ENCODE peak calls at places on chromosome 11, in seven cellular contexts. S is ovary, R is HAP-1, C is fibroblast of mammary gland, K is right lobe of liver, M is lower lobe of right lung, U is AG04449. N is an unnamed sample.

GRCh38 chr11:73230276-73230875 is 12.3 kb downstream of the P2RY2 start:
- DNase-seq in S (peak; percentile 13), R (no peak), C (no peak), K (no peak), M (no peak), U (no peak), N (no peak)

GRCh38 chr11:126303623-126304456 is at the start of gene DCPS:
- DNase-seq in S (peak; percentile 95), R (peak; percentile 87), C (peak; percentile 85), K (peak; percentile 95), M (peak; percentile 92), U (no peak), N (peak; percentile 83)

GRCh38 chr11:114137838-114138237 is 78.3 kb downstream of the ZBTB16 start:
- DNase-seq in S (no peak), R (no peak), C (no peak), K (no peak), M (no peak), U (no peak), N (no peak)

GRCh38 chr11:105469931-105470330 is 139.9 kb upstream of the GRIA4 start:
- DNase-seq in S (no peak), R (no peak), C (no peak), K (no peak), M (no peak), U (no peak), N (no peak)

GRCh38 chr11:71451596-71452353 is 1.2 kb upstream of the NADSYN1 start:
- DNase-seq in S (no peak), R (peak; percentile 30), C (no peak), K (peak; percentile 54), M (no peak), U (no peak), N (no peak)

GRCh38 chr11:112885744-112886706 is 75.2 kb upstream of the NCAM1 start:
- DNase-seq in S (no peak), R (no peak), C (no peak), K (no peak), M (no peak), U (no peak), N (no peak)

GRCh38 chr11:117457835-117458234 is 130.2 kb downstream of the CEP164 start:
- DNase-seq in S (no peak), R (no peak), C (no peak), K (no peak), M (no peak), U (no peak), N (no peak)

GRCh38 chr11:30196400-30197206 is 34.2 kb upstream of the FSHB start:
- DNase-seq in S (peak; percentile 69), R (peak; percentile 20), C (peak; percentile 42), K (peak; percentile 60), M (peak; percentile 52), U (no peak), N (peak; percentile 59)

GRCh38 chr11:121958323-121958977 is 157.6 kb downstream of the BLID start:
- DNase-seq in S (no peak), R (no peak), C (no peak), K (no peak), M (no peak), U (no peak), N (no peak)

GRCh38 chr11:93225642-93226041 is 27.9 kb upstream of the SLC36A4 start:
- DNase-seq in S (no peak), R (no peak), C (peak; percentile 38), K (no peak), M (no peak), U (no peak), N (no peak)

GRCh38 chr11:93858376-93858775 is 8.0 kb upstream of the VSTM5 start:
- DNase-seq in S (no peak), R (no peak), C (no peak), K (no peak), M (no peak), U (no peak), N (no peak)

GRCh38 chr11:114162719-114163123 is 103.2 kb downstream of the ZBTB16 start:
- DNase-seq in S (peak; percentile 91), R (peak; percentile 15), C (peak; percentile 100), K (peak; percentile 84), M (peak; percentile 76), U (peak; percentile 72), N (peak; percentile 66)

GRCh38 chr11:73729594-73730206 is 31.2 kb downstream of the RAB6A start:
- DNase-seq in S (no peak), R (peak; percentile 17), C (no peak), K (no peak), M (no peak), U (no peak), N (peak; percentile 17)

GRCh38 chr11:72970557-72971118 is 156.4 kb downstream of the ATG16L2 start:
- DNase-seq in S (no peak), R (no peak), C (peak; percentile 19), K (no peak), M (no peak), U (no peak), N (peak; percentile 8)

GRCh38 chr11:122746050-122746478 is 90.5 kb downstream of the UBASH3B start:
- DNase-seq in S (no peak), R (no peak), C (no peak), K (no peak), M (no peak), U (no peak), N (no peak)

GRCh38 chr11:6825333-6825744 is 20.1 kb upstream of the OR10A5 start:
- DNase-seq in S (no peak), R (no peak), C (peak; percentile 44), K (no peak), M (no peak), U (no peak), N (no peak)

GRCh38 chr11:111612211-111612610 is 10.0 kb downstream of the SIK2 start:
- DNase-seq in S (no peak), R (no peak), C (no peak), K (no peak), M (no peak), U (no peak), N (no peak)

DNA sequence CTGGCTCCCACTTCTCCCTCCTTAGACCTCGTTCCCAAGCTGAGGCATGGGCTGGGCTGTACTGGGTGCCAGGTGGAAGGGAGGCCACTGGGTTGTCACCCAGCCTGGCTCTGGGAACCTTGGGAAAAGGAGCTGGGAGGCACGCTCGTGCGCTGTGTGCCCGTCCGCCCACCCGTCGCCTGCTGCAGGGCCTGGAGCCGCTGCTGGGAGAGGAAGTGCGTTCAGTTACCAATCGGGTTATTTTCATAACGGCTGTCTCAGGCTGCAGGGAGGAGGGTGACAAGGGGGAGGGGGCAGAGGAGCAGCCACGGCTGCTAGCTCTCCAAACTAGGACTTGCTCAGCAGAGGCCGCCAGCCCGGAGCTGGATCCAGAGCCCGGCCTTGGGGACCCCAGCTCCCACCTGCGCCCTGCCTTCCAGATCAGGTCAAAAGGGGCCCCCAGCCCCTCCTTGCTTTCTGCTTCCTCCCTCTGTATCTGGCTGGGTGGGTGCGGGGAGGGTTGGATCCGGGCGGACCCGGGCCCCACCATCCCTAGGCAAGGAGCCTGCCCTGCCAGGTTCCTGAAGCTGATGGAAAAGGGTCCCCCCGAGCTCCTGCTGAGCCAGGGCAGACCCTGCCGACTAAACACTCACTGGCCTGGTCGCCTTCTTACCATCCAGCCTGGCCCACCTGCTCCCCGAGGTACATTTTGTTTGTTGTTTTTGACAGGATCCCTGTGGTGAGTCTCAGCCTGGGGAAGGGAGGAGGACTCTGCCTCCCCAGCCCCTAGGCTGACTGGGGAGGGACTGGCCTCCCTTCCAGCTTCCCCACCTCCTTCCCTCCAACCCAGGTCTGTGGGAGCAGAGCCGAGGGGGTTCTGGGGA is 14.3 kb downstream of the DGKZ start:
- DNase-seq in S (no peak), R (no peak), C (peak; percentile 47), K (no peak), M (peak; percentile 83), U (no peak), N (peak; percentile 84)
- H3K4me3 ChIP-seq in S (no peak overlapping the region), R (no peak overlapping the region), C (no peak overlapping the region), K (peak overlapping the region; percentile 13), M (peak overlapping the region; percentile 50), U (peak overlapping the region; percentile 37), N (peak overlapping the region; percentile 44)

GRCh38 chr11:65651339-65651588 is 11.5 kb downstream of the RELA start:
- DNase-seq in S (peak; percentile 38), R (no peak), C (no peak), K (no peak), M (no peak), U (no peak), N (no peak)

GRCh38 chr11:65652511-65653228 is 10.0 kb downstream of the RELA start:
- DNase-seq in S (peak; percentile 98), R (peak; percentile 75), C (peak; percentile 89), K (peak; percentile 97), M (peak; percentile 96), U (no peak), N (peak; percentile 96)

GRCh38 chr11:65650547-65651338 is 12.0 kb downstream of the RELA start:
- DNase-seq in S (peak; percentile 70), R (no peak), C (no peak), K (no peak), M (no peak), U (no peak), N (no peak)

GRCh38 chr11:65653229-65654225 is 9.2 kb downstream of the RELA start:
- DNase-seq in S (peak; percentile 58), R (no peak), C (no peak), K (no peak), M (peak; percentile 66), U (no peak), N (no peak)

DNA sequence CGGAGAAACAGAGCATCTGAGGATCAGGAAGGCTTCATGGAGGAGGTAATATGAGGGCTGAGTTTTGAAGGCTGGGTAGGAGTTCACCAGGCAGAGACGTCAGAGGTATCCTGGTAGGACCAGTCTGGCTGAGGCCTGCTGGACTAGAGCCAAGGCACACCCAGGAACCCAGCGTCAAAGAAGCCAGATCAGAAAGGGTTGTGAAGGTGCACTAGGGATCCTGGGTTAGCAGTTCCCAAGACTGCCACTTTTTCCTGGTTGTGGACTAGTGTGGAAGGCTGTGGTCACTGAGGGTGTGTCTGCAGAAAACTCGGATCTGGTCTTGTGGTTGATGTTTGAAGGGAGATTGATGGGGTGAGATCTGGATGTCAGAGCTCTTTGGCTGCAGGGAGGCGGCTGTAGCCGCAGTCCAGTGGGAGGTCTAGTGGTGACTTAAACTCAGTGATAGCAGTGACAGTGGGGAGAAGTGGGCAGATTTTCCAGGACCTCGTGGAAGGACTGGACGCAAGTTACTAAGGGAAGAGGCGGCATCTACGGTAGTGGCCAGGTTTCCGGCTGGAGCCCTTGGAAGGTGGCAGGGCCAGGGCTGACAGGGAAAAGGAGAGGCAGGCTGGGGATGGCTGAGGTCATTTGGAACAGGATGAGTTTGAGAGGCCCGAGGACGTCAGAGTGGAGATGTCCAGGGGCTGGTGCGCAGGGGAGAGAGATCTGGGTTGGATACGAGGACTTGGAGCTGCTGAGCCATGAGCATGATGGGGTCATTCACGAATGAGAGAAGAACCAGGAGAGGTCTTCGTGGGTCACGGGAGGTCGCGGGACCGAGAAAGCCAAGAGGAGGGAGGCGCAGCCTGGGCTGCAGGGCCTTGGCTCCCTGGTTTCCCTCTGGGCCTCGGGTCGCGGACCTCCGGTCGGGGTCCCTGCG is 10.9 kb downstream of the RELA start:
- DNase-seq in S (peak; percentile 57), R (no peak), C (peak; percentile 60), K (no peak), M (peak; percentile 75), U (no peak), N (no peak)
- H3K4me3 ChIP-seq in S (peak overlapping the region; percentile 63), R (peak overlapping the region; percentile 45), C (peak overlapping the region; percentile 33), K (peak overlapping the region; percentile 63), M (peak overlapping the region; percentile 70), U (peak overlapping the region; percentile 60), N (peak overlapping the region; percentile 65)

GRCh38 chr11:44860967-44861828 is 89.5 kb downstream of the TP53I11 start:
- DNase-seq in S (no peak), R (no peak), C (no peak), K (no peak), M (no peak), U (no peak), N (no peak)
- H3K4me3 ChIP-seq in S (no peak overlapping the region), R (no peak overlapping the region), C (no peak overlapping the region), K (no peak overlapping the region), M (no peak overlapping the region), U (no peak overlapping the region), N (no peak overlapping the region)

GRCh38 chr11:47589504-47590025 is 3.1 kb downstream of the FAM180B start:
- DNase-seq in S (peak; percentile 74), R (no peak), C (no peak), K (no peak), M (no peak), U (no peak), N (no peak)
- H3K4me3 ChIP-seq in S (peak overlapping the region; percentile 58), R (no peak overlapping the region), C (no peak overlapping the region), K (no peak overlapping the region), M (peak overlapping the region; percentile 33), U (peak overlapping the region; percentile 40), N (no peak overlapping the region)

N was measured in SJCRH30.